ENCODE peak calls at places on chromosomes 11 and 22, in five cellular contexts. J is colonic mucosa, W is progenitor cell of endocrine pancreas, X is pancreas, F is ovary. M is an unnamed sample.

GRCh38 chr11:69242583-69242940 is 51.4 kb upstream of the MYEOV start:
- DNase-seq in X (no peak), W (no peak), F (no peak), J (peak), M (no peak)

GRCh38 chr11:2208691-2209369 is 37.2 kb upstream of the TH start:
- DNase-seq in F (no peak), J (peak), W (peak), X (peak), M (no peak)

GRCh38 chr22:23026777-23027176 is 43.5 kb upstream of the GNAZ start:
- DNase-seq in W (no peak), X (no peak), F (no peak), J (no peak), M (no peak)

GRCh38 chr11:2940166-2940929 is 11.1 kb upstream of the PHLDA2 start:
- DNase-seq in X (no peak), F (no peak), W (no peak), J (peak), M (no peak)

GRCh38 chr22:49825944-49826602 is 1.6 kb downstream of the BRD1 start:
- DNase-seq in W (no peak), J (peak), X (peak), F (no peak), M (no peak)

GRCh38 chr22:19686946-19687345 is 27.4 kb upstream of the SEPTIN5 start:
- DNase-seq in J (no peak), X (no peak), F (no peak), W (no peak), M (no peak)

GRCh38 chr11:60607483-60607882 is 91.9 kb upstream of the MS4A8 start:
- DNase-seq in J (no peak), X (no peak), F (no peak), W (no peak), M (no peak)

GRCh38 chr22:22068657-22069056 is 86.1 kb upstream of the TOP3B start:
- DNase-seq in F (no peak), W (no peak), J (no peak), X (no peak), M (no peak)

GRCh38 chr11:9053631-9054030 is 37.8 kb downstream of the SCUBE2 start:
- DNase-seq in W (no peak), X (no peak), J (no peak), F (no peak), M (no peak)

GRCh38 chr22:27573992-27574391 is 227.6 kb downstream of the MN1 start:
- DNase-seq in J (no peak), X (no peak), F (no peak), W (no peak), M (no peak)

GRCh38 chr11:88590366-88590765 is 252.8 kb upstream of the CTSC start:
- DNase-seq in X (no peak), F (no peak), W (no peak), J (no peak), M (no peak)

GRCh38 chr11:86575208-86575855 is 97.1 kb downstream of the ME3 start:
- DNase-seq in J (no peak), W (no peak), F (no peak), X (no peak), M (no peak)

GRCh38 chr11:25691959-25692358 is 640.0 kb upstream of the ANO3 start:
- DNase-seq in F (no peak), J (no peak), W (no peak), X (no peak), M (no peak)

GRCh38 chr11:96215826-96216225 is 127.2 kb downstream of the MAML2 start:
- DNase-seq in X (no peak), J (no peak), F (no peak), W (no peak), M (no peak)

GRCh38 chr11:4127357-4127756 is 32.8 kb downstream of the RRM1 start:
- DNase-seq in F (no peak), J (no peak), W (no peak), X (no peak), M (no peak)

GRCh38 chr11:71385091-71385490 is 63.1 kb downstream of the DHCR7 start:
- DNase-seq in F (no peak), X (no peak), J (no peak), W (no peak), M (no peak)

GRCh38 chr11:18775492-18776292 is 15.9 kb downstream of the PTPN5 start:
- DNase-seq in X (peak), J (peak), W (peak), F (no peak), M (peak)

GRCh38 chr11:47566166-47566546 is 757 bp downstream of the PTPMT1 start:
- DNase-seq in J (no peak), X (no peak), W (no peak), F (no peak), M (no peak)

GRCh38 chr11:85679581-85679980 is 6.4 kb downstream of the CCDC89 start:
- DNase-seq in W (no peak), F (no peak), J (no peak), X (no peak), M (no peak)

GRCh38 chr11:45560153-45560934 is 105.1 kb downstream of the CHST1 start:
- DNase-seq in W (no peak), J (no peak), F (peak), X (no peak), M (no peak)

GRCh38 chr11:62445314-62445740 is 26.5 kb downstream of the SCGB1A1 start:
- DNase-seq in X (no peak), J (no peak), W (no peak), F (peak), M (no peak)

GRCh38 chr11:21933095-21933494 is 259.8 kb upstream of the ANO5 start:
- DNase-seq in J (no peak), X (no peak), W (no peak), F (no peak), M (no peak)

GRCh38 chr11:36577859-36578258 is 10.1 kb downstream of the RAG1 start:
- DNase-seq in X (no peak), W (no peak), F (no peak), J (no peak), M (no peak)

GRCh38 chr22:37804886-37805857 is 2.6 kb upstream of the GCAT start:
- DNase-seq in X (peak), J (peak), F (peak), W (peak), M (peak)
- TF ChIP-seq CTCF in X (no peak), J (no peak), F (peak), W (no peak), M (no peak)

GRCh38 chr11:76279038-76279437 is 72.7 kb upstream of the WNT11 start:
- DNase-seq in F (no peak), W (no peak), J (no peak), X (no peak), M (no peak)
- TF ChIP-seq CTCF in F (no peak), W (no peak), J (no peak), X (no peak), M (no peak)

DNA sequence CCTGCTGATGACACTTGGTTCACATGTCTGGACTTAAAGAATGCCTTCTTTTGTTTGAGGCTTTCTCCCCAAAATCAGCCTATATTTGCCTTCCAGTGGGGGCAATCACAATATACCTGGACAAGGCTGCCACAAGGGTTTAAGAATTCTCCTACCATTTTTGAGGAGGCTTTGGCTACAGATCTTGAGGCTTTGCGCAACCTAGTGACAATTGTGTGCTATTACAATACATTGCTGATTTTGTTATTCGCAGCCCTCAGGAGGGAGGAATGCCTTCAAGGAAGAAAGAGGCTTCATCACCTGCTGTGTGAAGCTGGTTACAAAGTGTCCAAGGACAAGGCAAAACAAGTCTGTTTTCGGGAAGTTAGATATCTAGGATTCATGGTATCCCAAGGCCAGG is 50.8 kb upstream of the OR4C15 start:
- DNase-seq in F (no peak), J (no peak), X (no peak), W (no peak), M (no peak)
- TF ChIP-seq CTCF in F (no peak), J (no peak), X (no peak), W (no peak), M (no peak)

GRCh38 chr11:82775736-82776346 is 42.2 kb upstream of the FAM181B start:
- DNase-seq in X (no peak), J (peak), W (no peak), F (no peak), M (peak)
- TF ChIP-seq CTCF in X (peak), J (peak), W (peak), F (no peak), M (peak)

GRCh38 chr11:57515332-57516060 is at the start of gene SLC43A1:
- DNase-seq in X (peak), F (peak), W (peak), J (peak), M (peak)
- TF ChIP-seq CTCF in X (no peak), F (no peak), W (no peak), J (no peak), M (no peak)

GRCh38 chr11:75241906-75242644 is 1.5 kb downstream of the TPBGL start:
- DNase-seq in F (no peak), W (no peak), J (no peak), X (no peak), M (no peak)
- TF ChIP-seq CTCF in F (no peak), W (no peak), J (no peak), X (no peak), M (peak)

GRCh38 chr22:30327864-30328345 is 1.2 kb upstream of the TBC1D10A start:
- DNase-seq in F (no peak), X (no peak), J (peak), W (no peak), M (no peak)
- TF ChIP-seq CTCF in F (no peak), X (no peak), J (peak), W (peak), M (no peak)

DNA sequence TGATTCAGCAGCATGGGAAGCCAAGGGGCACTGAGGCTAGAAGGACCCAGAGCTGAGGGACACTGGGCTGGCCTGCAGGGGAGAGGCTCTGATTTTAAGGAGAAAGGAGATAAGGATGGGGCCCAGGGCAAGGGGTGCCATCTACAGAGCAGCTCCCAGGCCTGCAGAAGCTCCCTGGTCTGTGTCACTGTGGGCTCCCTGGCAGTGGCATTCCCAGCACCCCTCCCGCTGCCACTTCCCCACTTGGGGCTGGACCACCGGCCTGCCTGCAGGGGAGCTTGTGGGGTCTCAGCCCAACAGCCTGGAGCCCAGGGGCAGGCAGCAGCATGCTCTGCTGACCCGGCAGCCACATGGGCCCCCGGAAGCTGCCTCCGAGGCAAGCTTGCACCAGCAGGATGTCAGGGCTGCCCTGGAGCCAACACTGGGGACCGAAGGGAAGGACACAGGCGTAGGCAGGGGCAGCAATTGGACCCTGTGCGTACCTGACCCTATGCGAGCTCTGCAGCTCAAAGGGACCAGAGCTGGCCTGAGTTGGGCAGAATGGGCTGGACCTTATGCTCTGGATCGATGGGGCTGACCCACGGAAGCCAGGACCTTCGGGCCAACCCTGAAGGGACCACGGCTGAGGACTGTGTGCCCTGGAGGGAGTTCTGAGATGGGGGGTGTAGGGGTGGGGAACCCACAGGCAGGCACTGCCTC is 35.4 kb upstream of the WNT7B start:
- DNase-seq in X (peak), J (no peak), W (no peak), F (peak), M (no peak)
- TF ChIP-seq CTCF in X (no peak), J (no peak), W (no peak), F (no peak), M (no peak)

M was measured in endothelial cell.